ENCODE peak calls at places on chromosome 13, in six cellular contexts. D, L, H, U, N and K are unnamed samples.

GRCh38 chr13:113791761-113792160 is 32.7 kb downstream of the TMEM255B start:
- DNase-seq in D (no peak), L (no peak), H (no peak), U (no peak), N (no peak), K (no peak)

GRCh38 chr13:50286376-50286775 is 271.1 kb downstream of the KCNRG start:
- DNase-seq in D (no peak), L (no peak), H (no peak), U (no peak), N (no peak), K (no peak)

GRCh38 chr13:35744566-35745203 is 268.2 kb upstream of the MAB21L1 start:
- DNase-seq in D (no peak), L (no peak), H (peak), U (no peak), N (no peak), K (peak)

GRCh38 chr13:33426131-33426530 is 140.6 kb upstream of the STARD13 start:
- DNase-seq in D (no peak), L (no peak), H (no peak), U (no peak), N (no peak), K (no peak)

GRCh38 chr13:27644302-27644701 is 22.6 kb downstream of the POLR1D start:
- DNase-seq in D (peak), L (no peak), H (peak), U (no peak), N (no peak), K (no peak)

GRCh38 chr13:113445791-113446487 is 7.3 kb downstream of the ADPRHL1 start:
- DNase-seq in D (no peak), L (no peak), H (no peak), U (no peak), N (no peak), K (no peak)

GRCh38 chr13:110185696-110186095 is 121.3 kb downstream of the COL4A1 start:
- DNase-seq in D (no peak), L (no peak), H (no peak), U (no peak), N (no peak), K (no peak)

GRCh38 chr13:110055089-110055488 is 251.9 kb downstream of the COL4A1 start:
- DNase-seq in D (no peak), L (no peak), H (peak), U (no peak), N (no peak), K (no peak)

GRCh38 chr13:43057653-43058317 is 34.4 kb downstream of the DNAJC15 start:
- DNase-seq in D (no peak), L (peak), H (peak), U (no peak), N (no peak), K (no peak)

GRCh38 chr13:43495732-43496131 is 291.0 kb downstream of the ENOX1 start:
- DNase-seq in D (no peak), L (no peak), H (no peak), U (no peak), N (no peak), K (no peak)

GRCh38 chr13:71578048-71578447 is 289.0 kb downstream of the DACH1 start:
- DNase-seq in D (no peak), L (no peak), H (no peak), U (no peak), N (no peak), K (no peak)

GRCh38 chr13:33676045-33676699 is 141.8 kb upstream of the RFC3 start:
- DNase-seq in D (no peak), L (no peak), H (peak), U (no peak), N (peak), K (peak)

GRCh38 chr13:35930665-35931631 is 200.2 kb downstream of the DCLK1 start:
- DNase-seq in D (no peak), L (no peak), H (no peak), U (peak), N (no peak), K (no peak)

GRCh38 chr13:40966298-40966697 is 52.8 kb downstream of the ELF1 start:
- DNase-seq in D (no peak), L (no peak), H (no peak), U (no peak), N (no peak), K (no peak)